ENCODE peak calls at places on chromosomes 2 and 18, in ten cellular contexts. One of them, this sample, is unnamed.

GRCh38 chr2:155975734-155976133 is 356.8 kb downstream of the NR4A2 start:
- DNase-seq in posterior cingulate gyrus: no peak
- DNase-seq in memory B cell: no peak
- DNase-seq in sciatic nerve: no peak
- DNase-seq in tibial artery: no peak
- DNase-seq in AG08396: no peak
- DNase-seq in GM23338: no peak
- DNase-seq in AG09319: no peak
- DNase-seq in fibroblast of the conjunctiva: no peak
- DNase-seq in iris pigment epithelial cell: peak; percentile 2
- DNase-seq in this sample: no peak

GRCh38 chr2:40611196-40611595 is 159.3 kb upstream of the SLC8A1 start:
- DNase-seq in posterior cingulate gyrus: no peak
- DNase-seq in memory B cell: no peak
- DNase-seq in sciatic nerve: no peak
- DNase-seq in tibial artery: no peak
- DNase-seq in AG08396: no peak
- DNase-seq in GM23338: no peak
- DNase-seq in AG09319: no peak
- DNase-seq in fibroblast of the conjunctiva: no peak
- DNase-seq in iris pigment epithelial cell: peak; percentile 1
- DNase-seq in this sample: no peak

GRCh38 chr18:25066536-25066935 is 285.4 kb downstream of the ZNF521 start:
- DNase-seq in posterior cingulate gyrus: no peak
- DNase-seq in memory B cell: no peak
- DNase-seq in sciatic nerve: no peak
- DNase-seq in tibial artery: no peak
- DNase-seq in AG08396: no peak
- DNase-seq in GM23338: no peak
- DNase-seq in AG09319: no peak
- DNase-seq in fibroblast of the conjunctiva: no peak
- DNase-seq in iris pigment epithelial cell: no peak
- DNase-seq in this sample: no peak

GRCh38 chr2:133591164-133591563 is 22.9 kb upstream of the NCKAP5 start:
- DNase-seq in posterior cingulate gyrus: peak; percentile 74
- DNase-seq in memory B cell: no peak
- DNase-seq in sciatic nerve: no peak
- DNase-seq in tibial artery: peak; percentile 70
- DNase-seq in AG08396: peak; percentile 26
- DNase-seq in GM23338: peak; percentile 7
- DNase-seq in AG09319: no peak
- DNase-seq in fibroblast of the conjunctiva: peak; percentile 3
- DNase-seq in iris pigment epithelial cell: no peak
- DNase-seq in this sample: no peak

GRCh38 chr2:65265090-65266045 is 37.7 kb downstream of the ACTR2 start:
- DNase-seq in posterior cingulate gyrus: peak; percentile 10
- DNase-seq in memory B cell: no peak
- DNase-seq in sciatic nerve: no peak
- DNase-seq in tibial artery: no peak
- DNase-seq in AG08396: peak; percentile 28
- DNase-seq in GM23338: peak; percentile 83
- DNase-seq in AG09319: peak; percentile 76
- DNase-seq in fibroblast of the conjunctiva: peak; percentile 89
- DNase-seq in iris pigment epithelial cell: peak; percentile 88
- DNase-seq in this sample: no peak

GRCh38 chr18:14999085-14999975 is 251.4 kb downstream of the ANKRD30B start:
- DNase-seq in posterior cingulate gyrus: no peak
- DNase-seq in memory B cell: no peak
- DNase-seq in sciatic nerve: no peak
- DNase-seq in tibial artery: no peak
- DNase-seq in AG08396: no peak
- DNase-seq in GM23338: no peak
- DNase-seq in AG09319: no peak
- DNase-seq in fibroblast of the conjunctiva: no peak
- DNase-seq in iris pigment epithelial cell: no peak
- DNase-seq in this sample: no peak

GRCh38 chr2:38977047-38977446 is 87.4 kb downstream of the ARHGEF33 start:
- DNase-seq in posterior cingulate gyrus: no peak
- DNase-seq in memory B cell: no peak
- DNase-seq in sciatic nerve: no peak
- DNase-seq in tibial artery: no peak
- DNase-seq in AG08396: no peak
- DNase-seq in GM23338: no peak
- DNase-seq in AG09319: no peak
- DNase-seq in fibroblast of the conjunctiva: no peak
- DNase-seq in iris pigment epithelial cell: no peak
- DNase-seq in this sample: no peak

GRCh38 chr2:158600155-158600802 is 143.5 kb downstream of the PKP4 start:
- DNase-seq in posterior cingulate gyrus: no peak
- DNase-seq in memory B cell: no peak
- DNase-seq in sciatic nerve: peak; percentile 67
- DNase-seq in tibial artery: peak; percentile 70
- DNase-seq in AG08396: peak; percentile 77
- DNase-seq in GM23338: no peak
- DNase-seq in AG09319: peak; percentile 55
- DNase-seq in fibroblast of the conjunctiva: peak; percentile 75
- DNase-seq in iris pigment epithelial cell: peak; percentile 93
- DNase-seq in this sample: peak; percentile 81

GRCh38 chr18:74012954-74013630 is 134.5 kb downstream of the FBXO15 start:
- DNase-seq in posterior cingulate gyrus: no peak
- DNase-seq in memory B cell: no peak
- DNase-seq in sciatic nerve: no peak
- DNase-seq in tibial artery: no peak
- DNase-seq in AG08396: no peak
- DNase-seq in GM23338: peak; percentile 32
- DNase-seq in AG09319: no peak
- DNase-seq in fibroblast of the conjunctiva: no peak
- DNase-seq in iris pigment epithelial cell: no peak
- DNase-seq in this sample: no peak

GRCh38 chr2:170716851-170717598 is 1.9 kb downstream of the SP5 start:
- DNase-seq in posterior cingulate gyrus: no peak
- DNase-seq in memory B cell: no peak
- DNase-seq in sciatic nerve: no peak
- DNase-seq in tibial artery: peak; percentile 70
- DNase-seq in AG08396: peak; percentile 71
- DNase-seq in GM23338: peak; percentile 87
- DNase-seq in AG09319: no peak
- DNase-seq in fibroblast of the conjunctiva: peak; percentile 21
- DNase-seq in iris pigment epithelial cell: peak; percentile 38
- DNase-seq in this sample: no peak

GRCh38 chr2:43458002-43458628 is 137.7 kb downstream of the THADA start:
- DNase-seq in posterior cingulate gyrus: no peak
- DNase-seq in memory B cell: no peak
- DNase-seq in sciatic nerve: no peak
- DNase-seq in tibial artery: no peak
- DNase-seq in AG08396: peak; percentile 23
- DNase-seq in GM23338: no peak
- DNase-seq in AG09319: no peak
- DNase-seq in fibroblast of the conjunctiva: no peak
- DNase-seq in iris pigment epithelial cell: peak; percentile 83
- DNase-seq in this sample: peak; percentile 71

GRCh38 chr2:118992740-118993391 is 50.9 kb downstream of the MARCO start:
- DNase-seq in posterior cingulate gyrus: no peak
- DNase-seq in memory B cell: no peak
- DNase-seq in sciatic nerve: no peak
- DNase-seq in tibial artery: peak; percentile 28
- DNase-seq in AG08396: no peak
- DNase-seq in GM23338: no peak
- DNase-seq in AG09319: no peak
- DNase-seq in fibroblast of the conjunctiva: no peak
- DNase-seq in iris pigment epithelial cell: no peak
- DNase-seq in this sample: no peak